ENCODE peak calls at places on chromosomes 5 and 9, in seven cellular contexts. X is IMR-90, D is neuronal stem cell, G is mesenchymal stem cell, W is mesendoderm, O is H1, U is trophoblast cell. E is an unnamed sample.

GRCh38 chr9:104104407-104104806 is 10.3 kb downstream of the SMC2 start:
- DNase-seq in W (no peak), O (no peak), U (no peak), X (no peak), G (no peak), D (no peak), E (no peak)

GRCh38 chr5:149133795-149134777 is 7.2 kb upstream of the ABLIM3 start:
- DNase-seq in G (peak; percentile 92), U (peak; percentile 68), D (no peak), W (no peak), O (no peak), X (peak; percentile 92), E (no peak)

GRCh38 chr5:58266402-58266801 is 193.5 kb downstream of the PLK2 start:
- DNase-seq in D (no peak), G (no peak), U (no peak), W (no peak), X (peak; percentile 41), O (no peak), E (no peak)

GRCh38 chr5:41410737-41411136 is 99.7 kb downstream of the PLCXD3 start:
- DNase-seq in G (no peak), D (no peak), W (peak; percentile 62), X (no peak), O (no peak), U (no peak), E (peak; percentile 42)

GRCh38 chr5:123807177-123807900 is 295.4 kb downstream of the CSNK1G3 start:
- DNase-seq in X (no peak), D (peak; percentile 35), O (no peak), W (peak; percentile 66), U (peak; percentile 56), G (peak; percentile 26), E (no peak)

GRCh38 chr5:37825334-37825915 is 14.4 kb downstream of the GDNF start:
- DNase-seq in X (no peak), D (no peak), O (no peak), U (no peak), W (no peak), G (no peak), E (no peak)

GRCh38 chr5:180135967-180136641 is 64.5 kb upstream of the RNF130 start:
- DNase-seq in W (no peak), D (no peak), X (no peak), G (no peak), U (no peak), O (no peak), E (peak; percentile 28)

GRCh38 chr9:14309403-14309802 is 4.5 kb downstream of the NFIB start:
- DNase-seq in X (peak; percentile 24), G (peak; percentile 9), W (peak; percentile 62), O (no peak), U (no peak), D (no peak), E (no peak)

GRCh38 chr5:142915840-142916424 is 145.8 kb downstream of the ARHGAP26 start:
- DNase-seq in U (peak; percentile 69), X (peak; percentile 48), G (peak; percentile 30), O (peak; percentile 38), D (peak; percentile 17), W (peak; percentile 86), E (peak; percentile 75)

GRCh38 chr9:129394011-129394919 is 216.2 kb upstream of the IER5L start:
- DNase-seq in G (no peak), U (no peak), W (no peak), O (no peak), X (no peak), D (no peak), E (no peak)

GRCh38 chr5:72888595-72888994 is 67.2 kb upstream of the FCHO2 start:
- DNase-seq in G (no peak), W (no peak), D (no peak), O (no peak), X (no peak), U (no peak), E (no peak)

GRCh38 chr5:122077451-122078115 is 476 bp downstream of the LOX start:
- DNase-seq in U (peak; percentile 37), G (no peak), D (peak; percentile 39), O (no peak), W (peak; percentile 60), X (no peak), E (peak; percentile 54)

GRCh38 chr9:83489961-83490360 is 48.2 kb downstream of the FRMD3 start:
- DNase-seq in U (no peak), D (no peak), O (no peak), W (no peak), G (no peak), X (no peak), E (no peak)

GRCh38 chr9:88749420-88749819 is 214.4 kb downstream of the NXNL2 start:
- DNase-seq in D (no peak), O (no peak), G (peak; percentile 97), X (peak; percentile 92), W (no peak), U (no peak), E (no peak)

GRCh38 chr5:73748510-73749410 is 122.8 kb downstream of the ARHGEF28 start:
- DNase-seq in W (no peak), O (no peak), G (peak; percentile 51), D (no peak), U (no peak), X (peak; percentile 53), E (peak; percentile 28)

GRCh38 chr5:73393606-73394489 is 54.7 kb downstream of the FOXD1 start:
- DNase-seq in D (no peak), W (no peak), U (no peak), G (no peak), X (no peak), O (no peak), E (no peak)

GRCh38 chr5:148653840-148654781 is at the start of gene HTR4:
- DNase-seq in W (no peak), U (no peak), G (no peak), D (no peak), X (no peak), O (no peak), E (peak; percentile 46)

GRCh38 chr5:66454186-66455078 is 141.8 kb upstream of the MAST4 start:
- DNase-seq in O (no peak), W (peak; percentile 6), D (no peak), X (no peak), U (peak; percentile 90), G (no peak), E (no peak)

GRCh38 chr5:109161914-109162683 is 247.7 kb downstream of the PJA2 start:
- DNase-seq in W (no peak), G (peak; percentile 22), O (no peak), U (no peak), X (peak; percentile 71), D (no peak), E (no peak)

GRCh38 chr5:80192507-80193241 is 63.2 kb downstream of the SERINC5 start:
- DNase-seq in W (no peak), D (no peak), O (no peak), U (no peak), G (peak; percentile 26), X (peak; percentile 51), E (no peak)

GRCh38 chr9:16515879-16516289 is 354.6 kb downstream of the BNC2 start:
- DNase-seq in O (peak; percentile 62), G (peak; percentile 85), U (peak; percentile 6), D (no peak), W (peak; percentile 93), X (peak; percentile 84), E (peak; percentile 81)

GRCh38 chr5:173733831-173734491 is 117.5 kb upstream of the BOD1 start:
- DNase-seq in D (no peak), X (no peak), W (no peak), G (no peak), O (no peak), U (no peak), E (no peak)

GRCh38 chr5:65982635-65983034 is 56.3 kb downstream of the ERBIN start:
- DNase-seq in D (no peak), G (no peak), W (no peak), O (no peak), U (no peak), X (no peak), E (no peak)

GRCh38 chr5:116739648-116740047 is 165.0 kb upstream of the SEMA6A start:
- DNase-seq in O (no peak), G (no peak), U (no peak), X (no peak), D (no peak), W (no peak), E (no peak)

GRCh38 chr9:97480749-97481148 is 20.7 kb upstream of the TMOD1 start:
- DNase-seq in X (peak; percentile 30), U (no peak), D (no peak), G (no peak), O (no peak), W (no peak), E (no peak)

GRCh38 chr5:158470764-158471163 is 611.8 kb upstream of the CLINT1 start:
- DNase-seq in W (no peak), D (no peak), X (no peak), U (no peak), O (no peak), G (no peak), E (no peak)
- H2BK120ac ChIP-seq in W (no peak overlapping the region), D (no peak overlapping the region), X (no peak overlapping the region), U (no peak overlapping the region), O (no peak overlapping the region), G (no peak overlapping the region), E (no peak overlapping the region)

GRCh38 chr9:122206118-122207046 is 22.4 kb downstream of the LHX6 start:
- DNase-seq in G (peak; percentile 40), W (no peak), O (no peak), D (no peak), X (peak; percentile 80), U (no peak), E (no peak)
- H4K8ac ChIP-seq in G (no peak overlapping the region), W (no peak overlapping the region), O (no peak overlapping the region), D (no peak overlapping the region), X (no peak overlapping the region), U (no peak overlapping the region), E (no peak overlapping the region)

DNA sequence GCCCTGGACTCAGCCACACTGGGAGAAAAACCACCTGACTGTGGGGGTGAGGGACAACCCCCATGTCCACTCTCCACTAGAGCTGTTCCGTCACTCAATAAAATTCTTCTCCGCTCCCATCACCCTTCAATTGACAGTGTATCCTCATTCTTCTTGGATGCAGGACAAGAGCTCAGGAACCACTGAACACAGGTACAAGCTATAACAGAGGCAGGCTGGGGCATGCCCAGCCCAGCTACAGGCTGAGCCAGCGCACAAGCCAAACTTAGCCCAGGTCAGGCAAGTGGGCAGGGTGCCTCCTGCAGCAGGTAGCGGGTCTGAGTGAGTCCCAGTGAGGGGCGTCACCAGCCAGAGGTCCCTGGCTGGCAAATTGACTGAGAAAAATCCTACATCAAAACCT is 183.4 kb downstream of the HINT1 start:
- DNase-seq in U (no peak), G (no peak), D (no peak), W (no peak), O (no peak), X (no peak), E (no peak)
- H2BK120ac ChIP-seq in U (peak overlapping the region; percentile 33), G (no peak overlapping the region), D (no peak overlapping the region), W (no peak overlapping the region), O (peak overlapping the region; percentile 33), X (no peak overlapping the region), E (no peak overlapping the region)

GRCh38 chr9:138024131-138024530 is 146.5 kb downstream of the CACNA1B start:
- DNase-seq in O (no peak), U (no peak), X (no peak), G (no peak), D (no peak), W (no peak), E (no peak)

GRCh38 chr9:138023394-138024124 is 146.0 kb downstream of the CACNA1B start:
- DNase-seq in D (no peak), X (no peak), O (no peak), W (peak; percentile 14), U (no peak), G (no peak), E (peak; percentile 50)

GRCh38 chr9:138024831-138025291 is 147.3 kb downstream of the CACNA1B start:
- DNase-seq in U (no peak), O (no peak), D (no peak), W (no peak), X (no peak), G (no peak), E (no peak)

GRCh38 chr9:138025417-138025816 is 147.8 kb downstream of the CACNA1B start:
- DNase-seq in D (no peak), X (no peak), G (no peak), W (no peak), U (no peak), O (no peak), E (no peak)

GRCh38 chr9:138025908-138026307 is 148.3 kb downstream of the CACNA1B start:
- DNase-seq in X (no peak), O (no peak), U (no peak), D (no peak), G (no peak), W (no peak), E (no peak)
- H4K8ac ChIP-seq in X (no peak overlapping the region), O (no peak overlapping the region), U (no peak overlapping the region), D (no peak overlapping the region), G (no peak overlapping the region), W (no peak overlapping the region), E (no peak overlapping the region)

E was measured in H9.